ENCODE peak calls at places on chromosomes 5 and 9, in nine cellular contexts. W, D, H, G, X, A, M, F and Y are unnamed samples. For H3K4me1, the result is how much of the 10 kb centered on the place peaks cover.

GRCh38 chr9:124800306-124801259 is 23.6 kb downstream of the OLFML2A start:
- DNase-seq in A (no peak), H (no peak), D (no peak), X (no peak), W (peak), M (peak), G (peak), F (no peak), Y (no peak)

GRCh38 chr5:108101105-108101504 is 280.8 kb downstream of the FBXL17 start:
- DNase-seq in H (no peak), A (no peak), W (no peak), M (no peak), X (no peak), F (no peak), D (no peak), G (peak), Y (no peak)

GRCh38 chr5:103433216-103433615 is 129.4 kb downstream of the NUDT12 start:
- DNase-seq in F (no peak), W (no peak), X (no peak), H (no peak), D (no peak), G (peak), M (peak), A (peak), Y (no peak)

GRCh38 chr5:7436521-7436920 is 40.6 kb downstream of the ADCY2 start:
- DNase-seq in W (no peak), F (no peak), A (peak), D (no peak), H (no peak), X (no peak), M (no peak), G (no peak), Y (peak)

GRCh38 chr9:87678650-87679355 is 47.1 kb upstream of the CTSL start:
- DNase-seq in H (peak), W (peak), A (peak), D (peak), G (peak), M (peak), F (peak), X (peak), Y (peak)

GRCh38 chr5:128163991-128164390 is 80.4 kb downstream of the SLC12A2 start:
- DNase-seq in F (no peak), X (no peak), W (no peak), G (peak), D (no peak), M (peak), A (peak), H (no peak), Y (no peak)

GRCh38 chr5:15885156-15885555 is 294.4 kb downstream of the MARCHF11 start:
- DNase-seq in G (peak), X (no peak), M (peak), F (no peak), W (no peak), H (no peak), A (no peak), D (no peak), Y (no peak)

GRCh38 chr9:136902259-136902821 is 16.0 kb downstream of the TRAF2 start:
- DNase-seq in G (peak), D (no peak), X (peak), F (peak), H (peak), A (peak), M (peak), W (peak), Y (peak)

GRCh38 chr9:85349046-85349445 is 392.7 kb downstream of the AGTPBP1 start:
- DNase-seq in F (no peak), H (no peak), W (no peak), D (no peak), G (no peak), X (no peak), M (no peak), A (no peak), Y (no peak)

GRCh38 chr9:106872641-106873040 is 9.7 kb downstream of the ZNF462 start:
- DNase-seq in M (no peak), G (no peak), F (no peak), A (no peak), H (no peak), W (no peak), D (no peak), X (no peak), Y (no peak)

GRCh38 chr9:106875548-106875947 is 12.6 kb downstream of the ZNF462 start:
- DNase-seq in A (peak), F (no peak), X (no peak), W (no peak), D (no peak), G (no peak), H (no peak), M (no peak), Y (no peak)

GRCh38 chr9:106877345-106877744 is 14.4 kb downstream of the ZNF462 start:
- DNase-seq in D (no peak), X (no peak), H (no peak), G (no peak), F (no peak), W (no peak), A (no peak), M (no peak), Y (no peak)

GRCh38 chr9:106874031-106874430 is 11.1 kb downstream of the ZNF462 start:
- DNase-seq in W (no peak), M (no peak), A (no peak), D (no peak), H (no peak), F (no peak), G (no peak), X (no peak), Y (no peak)

GRCh38 chr9:106874657-106875056 is 11.7 kb downstream of the ZNF462 start:
- DNase-seq in X (no peak), M (peak), W (no peak), F (no peak), D (no peak), A (no peak), G (no peak), H (no peak), Y (no peak)
- H3K4me1 ChIP-seq in X (under half), M (under half), W (half or more), F (under half), D (under half), A (under half), G (under half), H (under half), Y (under half)

GRCh38 chr5:113167985-113168384 is 191.4 kb downstream of the DCP2 start:
- DNase-seq in H (no peak), A (no peak), G (no peak), X (no peak), W (no peak), D (no peak), F (no peak), M (no peak), Y (no peak)

GRCh38 chr5:113172231-113172826 is 195.7 kb downstream of the DCP2 start:
- DNase-seq in A (no peak), M (no peak), G (no peak), F (no peak), W (no peak), X (no peak), H (no peak), D (no peak), Y (no peak)

GRCh38 chr5:113170707-113171106 is 194.1 kb downstream of the DCP2 start:
- DNase-seq in G (no peak), F (no peak), A (no peak), H (no peak), W (no peak), M (peak), X (no peak), D (no peak), Y (no peak)

GRCh38 chr5:113171520-113171919 is 194.9 kb downstream of the DCP2 start:
- DNase-seq in F (no peak), M (no peak), X (no peak), D (no peak), A (no peak), W (no peak), G (no peak), H (no peak), Y (no peak)

GRCh38 chr5:113169720-113170119 is 193.1 kb downstream of the DCP2 start:
- DNase-seq in H (no peak), A (no peak), F (no peak), M (peak), D (no peak), X (no peak), G (no peak), W (no peak), Y (no peak)
- H3K4me1 ChIP-seq in H (under half), A (under half), F (under half), M (under half), D (under half), X (under half), G (under half), W (under half), Y (under half)

GRCh38 chr5:68196876-68197275 is 18.7 kb upstream of the PIK3R1 start:
- DNase-seq in H (no peak), G (no peak), M (no peak), W (no peak), F (no peak), A (no peak), X (no peak), D (no peak), Y (no peak)
- H3K4me1 ChIP-seq in H (under half), G (under half), M (under half), W (under half), F (under half), A (under half), X (under half), D (under half), Y (under half)

GRCh38 chr9:123327697-123328100 is 28.3 kb upstream of the CRB2 start:
- DNase-seq in G (no peak), W (peak), H (peak), F (no peak), A (peak), X (no peak), D (no peak), M (no peak), Y (peak)
- H3K4me1 ChIP-seq in G (under half), W (under half), H (under half), F (under half), A (under half), X (under half), D (under half), M (under half), Y (under half)

GRCh38 chr9:93024646-93024910 is 33.9 kb upstream of the SUSD3 start:
- DNase-seq in W (no peak), M (no peak), D (no peak), F (no peak), H (no peak), G (no peak), X (no peak), A (no peak), Y (no peak)
- H3K4me1 ChIP-seq in W (under half), M (under half), D (under half), F (under half), H (under half), G (under half), X (under half), A (under half), Y (under half)

GRCh38 chr5:17219431-17219830 is 2.0 kb downstream of the BASP1 start:
- DNase-seq in F (no peak), A (no peak), W (no peak), D (no peak), G (no peak), X (no peak), H (no peak), M (no peak), Y (no peak)
- H3K4me1 ChIP-seq in F (under half), A (under half), W (under half), D (under half), G (under half), X (half or more), H (under half), M (under half), Y (under half)

DNA sequence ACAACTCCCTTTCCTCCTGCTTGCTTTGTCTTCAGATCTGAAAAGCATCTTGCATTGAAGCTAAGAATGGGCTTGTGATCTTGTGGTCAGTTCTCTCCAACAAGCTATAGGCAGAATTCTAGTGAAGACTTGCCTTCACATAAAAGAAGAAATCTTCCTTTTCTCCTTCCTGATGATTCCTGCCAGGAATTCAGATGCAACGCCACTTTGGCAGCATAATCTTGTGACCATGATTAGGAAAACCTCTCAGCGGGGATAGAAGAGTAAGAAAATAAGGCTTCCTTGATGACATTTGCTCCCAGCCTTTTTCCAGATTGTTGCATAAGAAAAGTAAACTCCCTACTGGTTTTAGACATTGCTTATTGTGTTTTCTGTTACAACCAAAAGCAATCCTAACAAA is 73.4 kb downstream of the TMEM167A start:
- DNase-seq in A (no peak), D (no peak), F (no peak), G (no peak), X (no peak), M (no peak), W (no peak), H (no peak), Y (no peak)
- H3K4me1 ChIP-seq in A (under half), D (under half), F (under half), G (under half), X (under half), M (under half), W (under half), H (under half), Y (under half)